ENCODE peak calls at places on chromosomes 7 and 10, in six cellular contexts. A, J, Z, O, H and S are unnamed samples.

GRCh38 chr7:69373171-69374035 is 224.9 kb upstream of the AUTS2 start:
- DNase-seq in J (no peak), O (no peak), A (peak), H (no peak), Z (no peak), S (no peak)

GRCh38 chr7:140841316-140841715 is 83.4 kb downstream of the BRAF start:
- DNase-seq in Z (no peak), A (no peak), H (no peak), O (no peak), J (peak), S (no peak)

GRCh38 chr7:101133621-101134398 is 6.9 kb downstream of the SERPINE1 start:
- DNase-seq in H (no peak), Z (no peak), A (no peak), O (peak), J (peak), S (no peak)

GRCh38 chr10:66837990-66838389 is 87.8 kb upstream of the LRRTM3 start:
- DNase-seq in Z (no peak), J (peak), O (no peak), H (no peak), A (peak), S (peak)

GRCh38 chr7:149202831-149203231 is 7.5 kb downstream of the ZNF282 start:
- DNase-seq in J (peak), A (peak), H (no peak), Z (no peak), O (no peak), S (no peak)

GRCh38 chr10:74949843-74950765 is 123.7 kb downstream of the KAT6B start:
- DNase-seq in Z (no peak), O (peak), J (no peak), A (peak), H (no peak), S (no peak)

GRCh38 chr7:68470836-68471235 is 1127.4 kb upstream of the AUTS2 start:
- DNase-seq in J (no peak), O (no peak), Z (no peak), H (no peak), A (no peak), S (no peak)

GRCh38 chr10:102434251-102434913 is 2.0 kb upstream of the CUEDC2 start:
- DNase-seq in J (peak), Z (no peak), O (no peak), H (no peak), A (peak), S (no peak)

GRCh38 chr10:128633864-128634541 is 507.8 kb upstream of the MKI67 start:
- DNase-seq in A (no peak), Z (no peak), J (no peak), O (no peak), H (no peak), S (no peak)

GRCh38 chr10:10499839-10500238 is 517.8 kb upstream of the CELF2 start:
- DNase-seq in A (peak), J (peak), H (no peak), O (peak), Z (no peak), S (no peak)

GRCh38 chr7:23295401-23295697 is 3.8 kb upstream of the MALSU1 start:
- DNase-seq in Z (no peak), O (no peak), A (no peak), J (no peak), H (no peak), S (no peak)

GRCh38 chr10:29140991-29141390 is 147.9 kb upstream of the LYZL1 start:
- DNase-seq in Z (no peak), J (peak), H (no peak), O (peak), A (peak), S (peak)

GRCh38 chr10:78696791-78697420 is 371.9 kb upstream of the ZMIZ1 start:
- DNase-seq in H (no peak), J (no peak), A (no peak), Z (no peak), O (no peak), S (no peak)

GRCh38 chr10:86449926-86450558 is 71.5 kb downstream of the WAPL start:
- DNase-seq in J (no peak), Z (no peak), A (no peak), O (no peak), H (no peak), S (no peak)
- H3K4me3 ChIP-seq in J (no peak), Z (no peak), A (no peak), O (no peak), H (no peak), S (no peak)

GRCh38 chr7:49776994-49777393 is 3.6 kb downstream of the VWC2 start:
- DNase-seq in J (no peak), H (no peak), A (no peak), O (no peak), Z (no peak), S (no peak)
- TF ChIP-seq CTCF in J (no peak), H (no peak), A (peak), O (peak), Z (no peak), S (peak)

GRCh38 chr7:12716134-12716667 is 28.8 kb downstream of the ARL4A start:
- DNase-seq in J (peak), O (no peak), A (no peak), Z (no peak), H (no peak), S (no peak)

GRCh38 chr7:12719141-12719919 is 31.9 kb downstream of the ARL4A start:
- DNase-seq in J (peak), H (no peak), A (peak), Z (peak), O (peak), S (no peak)

GRCh38 chr7:12715372-12716133 is 28.1 kb downstream of the ARL4A start:
- DNase-seq in J (peak), O (peak), Z (peak), A (peak), H (peak), S (peak)

GRCh38 chr7:12714436-12714737 is 27.0 kb downstream of the ARL4A start:
- DNase-seq in J (no peak), H (no peak), Z (no peak), O (no peak), A (no peak), S (no peak)

DNA sequence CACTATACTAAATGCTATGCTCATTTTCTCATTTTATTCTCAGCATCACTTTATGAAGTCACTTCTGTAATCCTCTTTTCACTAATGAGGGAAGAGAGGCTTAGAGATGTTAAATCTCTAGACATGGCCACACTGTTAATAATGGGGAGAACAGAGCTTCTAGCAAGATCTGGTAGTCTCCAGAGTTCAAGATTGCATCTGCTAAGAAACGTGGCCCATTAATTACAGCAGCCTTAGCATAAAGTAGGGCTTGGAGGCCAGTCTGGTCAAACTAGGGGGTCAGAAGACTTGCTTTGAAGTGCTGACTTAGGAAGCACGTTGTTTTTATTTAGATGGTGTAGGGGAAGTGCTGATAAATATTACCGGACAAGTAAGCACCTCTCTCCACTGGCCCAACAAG is 29.3 kb downstream of the ARL4A start:
- DNase-seq in A (no peak), J (no peak), O (no peak), Z (no peak), H (no peak), S (no peak)
- H3K4me3 ChIP-seq in A (no peak), J (no peak), O (no peak), Z (no peak), H (no peak), S (no peak)

DNA sequence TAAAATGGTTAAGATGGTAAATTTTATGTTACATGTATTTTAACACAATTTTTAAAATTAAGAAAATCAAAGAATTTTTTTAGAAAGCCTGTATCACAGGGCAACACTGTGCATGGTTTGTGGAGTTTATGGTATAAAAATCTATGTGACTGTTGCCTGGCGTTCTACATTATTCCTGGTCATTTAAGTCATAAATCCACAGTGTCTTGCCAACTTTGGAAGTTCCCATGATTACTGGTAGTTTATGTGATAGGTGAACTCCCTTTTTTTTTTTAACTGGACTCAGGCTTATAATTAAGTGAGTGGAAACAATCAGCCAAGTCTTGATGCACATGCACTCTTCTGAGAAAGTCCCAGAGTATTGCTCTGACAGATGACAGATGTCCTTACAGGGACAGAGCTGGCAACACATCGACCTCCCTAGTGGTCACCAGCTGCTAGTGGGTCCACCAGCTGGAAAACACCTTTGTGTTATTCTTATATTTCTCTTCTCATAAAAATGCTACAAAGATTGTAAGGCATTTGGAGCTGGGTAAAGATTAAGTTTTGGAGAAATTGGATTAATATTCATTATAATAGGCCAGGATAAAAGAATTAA is 8.8 kb upstream of the STN1 start:
- DNase-seq in A (no peak), O (no peak), J (no peak), Z (no peak), H (no peak), S (no peak)
- TF ChIP-seq CTCF in A (no peak), O (peak), J (no peak), Z (no peak), H (peak), S (no peak)

DNA sequence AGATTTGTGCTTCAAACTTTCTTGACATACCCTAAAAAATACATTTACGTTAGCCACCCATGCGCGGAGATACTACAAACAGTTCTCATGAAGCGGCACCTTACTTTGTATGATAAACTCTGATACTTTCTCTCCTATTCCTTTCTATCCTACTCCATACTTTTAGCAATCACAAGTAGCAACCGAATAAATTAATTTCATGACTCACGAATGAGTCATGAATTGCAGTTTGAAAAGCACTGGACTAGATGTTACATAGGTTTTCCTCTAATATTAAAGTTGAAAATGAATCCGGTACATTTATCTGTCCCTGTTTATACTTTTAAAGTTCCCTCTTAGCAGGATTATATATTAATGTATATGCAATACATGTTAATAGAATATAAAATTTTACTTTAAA is 67.6 kb downstream of the CUBN start:
- DNase-seq in Z (no peak), O (no peak), J (peak), A (peak), H (no peak), S (peak)
- H3K4me3 ChIP-seq in Z (no peak), O (no peak), J (no peak), A (no peak), H (no peak), S (no peak)

DNA sequence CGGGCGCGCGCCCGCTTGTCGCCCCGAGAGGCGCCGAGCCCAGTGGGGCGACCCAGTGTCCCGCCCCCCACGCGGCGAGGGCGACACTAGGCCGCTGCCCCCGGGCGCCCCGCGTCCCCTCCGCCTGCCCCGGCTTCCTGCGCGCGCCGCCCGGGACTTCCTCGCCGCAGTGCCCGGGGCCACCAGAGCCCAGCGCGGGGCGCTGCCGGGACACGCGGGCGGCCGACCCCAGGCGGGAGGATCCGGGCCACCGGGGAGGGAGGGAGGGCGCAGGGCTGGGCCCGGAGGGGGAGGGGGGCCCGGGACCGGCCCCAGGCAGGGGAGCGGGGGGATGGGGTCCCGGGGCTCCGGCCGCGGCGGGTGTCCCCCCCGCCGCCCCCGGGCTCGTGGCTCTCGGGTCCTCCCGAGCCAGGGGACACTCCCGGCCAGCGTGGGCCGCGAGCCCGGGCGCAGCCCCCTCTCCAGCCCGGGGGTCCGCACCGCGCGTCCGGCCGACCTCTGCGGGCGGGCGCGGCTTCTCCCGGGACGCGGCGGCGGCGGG is 435 bp upstream of the PWWP2B start:
- DNase-seq in J (no peak), O (no peak), A (peak), H (peak), Z (no peak), S (no peak)
- TF ChIP-seq CTCF in J (peak), O (peak), A (no peak), H (peak), Z (peak), S (no peak)

GRCh38 chr7:135770139-135770710 is 21.6 kb upstream of the FAM180A start:
- DNase-seq in J (peak), Z (no peak), H (no peak), A (peak), O (no peak), S (no peak)

GRCh38 chr7:135768467-135768866 is 19.9 kb upstream of the FAM180A start:
- DNase-seq in O (no peak), Z (no peak), H (no peak), J (no peak), A (no peak), S (no peak)

GRCh38 chr7:135768990-135769389 is 20.4 kb upstream of the FAM180A start:
- DNase-seq in J (no peak), O (no peak), Z (no peak), A (no peak), H (no peak), S (no peak)

GRCh38 chr7:135769403-135769802 is 20.8 kb upstream of the FAM180A start:
- DNase-seq in O (no peak), A (no peak), J (no peak), Z (no peak), H (no peak), S (no peak)

GRCh38 chr7:135768064-135768463 is 19.5 kb upstream of the FAM180A start:
- DNase-seq in A (no peak), O (no peak), Z (no peak), H (no peak), J (no peak), S (no peak)
- H3K4me3 ChIP-seq in A (no peak), O (no peak), Z (no peak), H (no peak), J (no peak), S (no peak)

GRCh38 chr7:45976485-45976856 is 55.4 kb upstream of the IGFBP3 start:
- DNase-seq in Z (no peak), H (no peak), A (no peak), O (no peak), J (no peak), S (no peak)

GRCh38 chr7:45975847-45976484 is 54.9 kb upstream of the IGFBP3 start:
- DNase-seq in J (no peak), H (no peak), A (no peak), O (no peak), Z (no peak), S (no peak)

GRCh38 chr7:45978010-45978681 is 57.1 kb upstream of the IGFBP3 start:
- DNase-seq in J (peak), O (peak), A (peak), Z (no peak), H (no peak), S (peak)

GRCh38 chr7:45978731-45979211 is 57.7 kb upstream of the IGFBP3 start:
- DNase-seq in O (no peak), J (no peak), A (peak), Z (no peak), H (no peak), S (no peak)

DNA sequence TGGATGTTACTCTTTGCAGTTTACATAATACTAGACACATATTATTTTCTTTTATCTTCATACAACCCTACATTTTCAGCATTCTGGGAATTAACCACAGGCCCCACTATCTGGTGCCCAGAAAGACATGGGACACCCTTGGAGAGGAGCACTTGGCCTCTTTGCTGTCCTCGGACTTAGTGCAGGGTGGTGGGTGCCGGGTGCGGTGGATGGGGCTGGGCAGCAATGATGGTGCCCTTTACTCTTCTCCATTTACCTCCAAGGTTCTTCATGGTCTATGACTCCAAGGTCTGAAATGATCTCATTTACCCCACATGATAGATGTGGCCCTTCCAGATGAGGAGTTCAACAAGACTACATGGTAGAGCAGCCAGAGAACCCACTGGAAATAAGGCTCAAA is 56.2 kb upstream of the IGFBP3 start:
- DNase-seq in H (no peak), O (no peak), Z (no peak), A (no peak), J (no peak), S (no peak)
- TF ChIP-seq CTCF in H (no peak), O (no peak), Z (no peak), A (no peak), J (no peak), S (no peak)

GRCh38 chr10:59558066-59558465 is 151.6 kb downstream of the SLC16A9 start:
- DNase-seq in H (no peak), Z (no peak), J (no peak), A (no peak), O (no peak), S (no peak)

GRCh38 chr10:59553127-59553649 is 156.5 kb downstream of the SLC16A9 start:
- DNase-seq in H (no peak), O (no peak), J (no peak), Z (no peak), A (no peak), S (no peak)

GRCh38 chr10:59557642-59558041 is 152.0 kb downstream of the SLC16A9 start:
- DNase-seq in J (no peak), H (no peak), Z (no peak), A (no peak), O (no peak), S (no peak)

GRCh38 chr10:59560161-59560560 is 149.5 kb downstream of the SLC16A9 start:
- DNase-seq in O (no peak), J (no peak), H (no peak), A (no peak), Z (no peak), S (no peak)

DNA sequence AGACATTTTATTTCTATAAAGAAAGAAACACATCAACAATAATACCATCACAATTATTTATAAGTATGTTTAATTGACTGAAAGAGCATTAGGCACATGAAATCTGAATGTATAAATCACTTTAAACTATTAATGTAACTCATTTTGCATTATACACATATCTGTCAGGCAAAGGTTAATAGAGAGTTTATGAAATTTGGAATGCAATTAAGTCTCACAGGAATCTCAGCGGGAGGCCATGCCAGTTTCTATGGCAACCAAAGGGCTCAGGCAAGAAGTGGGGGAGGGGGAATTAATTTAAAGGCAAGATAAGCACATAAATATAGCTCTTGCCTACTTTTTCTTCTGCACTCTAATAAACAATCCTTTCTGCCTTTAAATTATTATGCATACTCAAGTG is 152.6 kb downstream of the SLC16A9 start:
- DNase-seq in O (no peak), J (no peak), H (no peak), A (no peak), Z (no peak), S (no peak)
- H3K4me3 ChIP-seq in O (no peak), J (no peak), H (no peak), A (no peak), Z (no peak), S (no peak)